ENCODE peak calls at places on chromosomes 1 and 21, in six cellular contexts. One of them, this sample, is unnamed.

GRCh38 chr1:21904725-21905520 is 32.2 kb downstream of the HSPG2 start:
- DNase-seq in fibroblast of lung: peak; percentile 50
- DNase-seq in mesenchymal stem cell: peak; percentile 88
- DNase-seq in K562: peak; percentile 93
- DNase-seq in HepG2: no peak
- DNase-seq in PC-3: peak; percentile 72
- DNase-seq in this sample: no peak

GRCh38 chr1:219459321-219460105 is 153.4 kb downstream of the ZC3H11B start:
- DNase-seq in fibroblast of lung: no peak
- DNase-seq in mesenchymal stem cell: peak; percentile 15
- DNase-seq in K562: no peak
- DNase-seq in HepG2: no peak
- DNase-seq in PC-3: no peak
- DNase-seq in this sample: no peak

GRCh38 chr1:172602706-172603105 is 56.2 kb upstream of the FASLG start:
- DNase-seq in fibroblast of lung: no peak
- DNase-seq in mesenchymal stem cell: no peak
- DNase-seq in K562: no peak
- DNase-seq in HepG2: no peak
- DNase-seq in PC-3: no peak
- DNase-seq in this sample: no peak

GRCh38 chr1:157142245-157142644 is 4.0 kb upstream of the ETV3 start:
- DNase-seq in fibroblast of lung: no peak
- DNase-seq in mesenchymal stem cell: no peak
- DNase-seq in K562: no peak
- DNase-seq in HepG2: no peak
- DNase-seq in PC-3: no peak
- DNase-seq in this sample: no peak

GRCh38 chr1:205098242-205098641 is 14.0 kb upstream of the TMEM81 start:
- DNase-seq in fibroblast of lung: no peak
- DNase-seq in mesenchymal stem cell: no peak
- DNase-seq in K562: no peak
- DNase-seq in HepG2: no peak
- DNase-seq in PC-3: no peak
- DNase-seq in this sample: no peak

GRCh38 chr1:216034506-216034905 is 388.7 kb downstream of the USH2A start:
- DNase-seq in fibroblast of lung: no peak
- DNase-seq in mesenchymal stem cell: peak; percentile 5
- DNase-seq in K562: no peak
- DNase-seq in HepG2: no peak
- DNase-seq in PC-3: peak; percentile 60
- DNase-seq in this sample: no peak

GRCh38 chr1:206021796-206022365 is 1.8 kb downstream of the CTSE start:
- DNase-seq in fibroblast of lung: no peak
- DNase-seq in mesenchymal stem cell: no peak
- DNase-seq in K562: no peak
- DNase-seq in HepG2: no peak
- DNase-seq in PC-3: peak; percentile 81
- DNase-seq in this sample: no peak

GRCh38 chr21:35400233-35400939 is 351.3 kb upstream of the RUNX1 start:
- DNase-seq in fibroblast of lung: peak; percentile 85
- DNase-seq in mesenchymal stem cell: peak; percentile 61
- DNase-seq in K562: peak; percentile 18
- DNase-seq in HepG2: peak; percentile 67
- DNase-seq in PC-3: peak; percentile 90
- DNase-seq in this sample: peak; percentile 86

GRCh38 chr21:35945089-35945671 is 115.1 kb downstream of the SETD4 start:
- DNase-seq in fibroblast of lung: no peak
- DNase-seq in mesenchymal stem cell: no peak
- DNase-seq in K562: no peak
- DNase-seq in HepG2: no peak
- DNase-seq in PC-3: no peak
- DNase-seq in this sample: no peak

GRCh38 chr1:118154220-118154619 is 30.8 kb downstream of the SPAG17 start:
- DNase-seq in fibroblast of lung: peak; percentile 15
- DNase-seq in mesenchymal stem cell: peak; percentile 2
- DNase-seq in K562: no peak
- DNase-seq in HepG2: no peak
- DNase-seq in PC-3: peak; percentile 42
- DNase-seq in this sample: no peak

GRCh38 chr1:181318022-181318857 is 165.1 kb upstream of the CACNA1E start:
- DNase-seq in fibroblast of lung: no peak
- DNase-seq in mesenchymal stem cell: no peak
- DNase-seq in K562: no peak
- DNase-seq in HepG2: no peak
- DNase-seq in PC-3: no peak
- DNase-seq in this sample: no peak

GRCh38 chr1:170075186-170075585 is 691 bp upstream of the KIFAP3 start:
- DNase-seq in fibroblast of lung: no peak
- DNase-seq in mesenchymal stem cell: no peak
- DNase-seq in K562: peak; percentile 13
- DNase-seq in HepG2: no peak
- DNase-seq in PC-3: no peak
- DNase-seq in this sample: peak; percentile 17

GRCh38 chr1:244941121-244941520 is 76.8 kb upstream of the HNRNPU start:
- DNase-seq in fibroblast of lung: no peak
- DNase-seq in mesenchymal stem cell: no peak
- DNase-seq in K562: no peak
- DNase-seq in HepG2: no peak
- DNase-seq in PC-3: no peak
- DNase-seq in this sample: peak; percentile 39

GRCh38 chr1:32931760-32932159 is 30.6 kb upstream of the TMEM54 start:
- DNase-seq in fibroblast of lung: no peak
- DNase-seq in mesenchymal stem cell: no peak
- DNase-seq in K562: no peak
- DNase-seq in HepG2: no peak
- DNase-seq in PC-3: no peak
- DNase-seq in this sample: no peak
- H3K4me2 ChIP-seq in fibroblast of lung: no peak overlapping the region
- H3K4me2 ChIP-seq in mesenchymal stem cell: no peak overlapping the region
- H3K4me2 ChIP-seq in K562: no peak overlapping the region
- H3K4me2 ChIP-seq in HepG2: no peak overlapping the region
- H3K4me2 ChIP-seq in PC-3: no peak overlapping the region
- H3K4me2 ChIP-seq in this sample: no peak overlapping the region

GRCh38 chr1:59767119-59767518 is 47.6 kb upstream of the HOOK1 start:
- DNase-seq in fibroblast of lung: no peak
- DNase-seq in mesenchymal stem cell: peak; percentile 33
- DNase-seq in K562: no peak
- DNase-seq in HepG2: peak; percentile 12
- DNase-seq in PC-3: no peak
- DNase-seq in this sample: no peak
- H2AFZ ChIP-seq in fibroblast of lung: no peak overlapping the region
- H2AFZ ChIP-seq in mesenchymal stem cell: no peak overlapping the region
- H2AFZ ChIP-seq in K562: no peak overlapping the region
- H2AFZ ChIP-seq in HepG2: no peak overlapping the region
- H2AFZ ChIP-seq in PC-3: no peak overlapping the region
- H2AFZ ChIP-seq in this sample: no peak overlapping the region

DNA sequence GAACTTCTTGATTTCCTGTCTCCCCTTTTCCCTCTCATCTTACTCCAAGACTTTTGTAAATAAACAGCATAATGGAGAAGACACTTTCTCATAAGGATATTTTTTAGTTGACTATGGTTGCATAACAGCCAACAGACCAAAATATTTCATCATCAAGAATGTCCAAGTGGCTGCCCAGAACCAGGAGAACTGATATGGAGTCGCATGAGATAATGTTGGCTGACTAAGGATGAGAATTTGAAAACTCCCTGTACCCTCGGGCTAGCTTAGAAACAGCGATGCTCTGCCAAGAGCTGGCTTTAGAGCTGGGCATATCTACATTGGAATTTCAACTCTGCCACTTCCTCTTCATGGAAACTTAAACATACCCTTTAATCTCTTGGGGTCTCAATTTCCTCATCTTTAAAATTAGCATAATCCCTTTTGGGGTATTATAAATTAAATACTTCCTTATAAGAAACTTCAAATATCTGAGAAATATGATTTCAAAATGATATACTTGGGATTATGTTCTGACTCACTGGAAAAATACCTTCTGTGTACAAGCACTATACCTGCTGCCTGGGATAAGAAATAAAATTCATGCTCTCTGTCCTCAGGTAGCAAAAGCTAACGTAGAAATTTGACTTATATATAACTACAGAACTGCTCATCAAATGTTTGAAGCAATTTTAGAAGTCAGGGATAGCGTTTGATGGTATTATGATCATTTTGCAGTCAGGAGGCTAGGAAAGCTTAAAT is 777.3 kb downstream of the LTN1 start:
- DNase-seq in fibroblast of lung: peak; percentile 63
- DNase-seq in mesenchymal stem cell: peak; percentile 35
- DNase-seq in K562: no peak
- DNase-seq in HepG2: no peak
- DNase-seq in PC-3: peak; percentile 92
- DNase-seq in this sample: no peak
- H3K27ac ChIP-seq in fibroblast of lung: no peak overlapping the region
- H3K27ac ChIP-seq in mesenchymal stem cell: no peak overlapping the region
- H3K27ac ChIP-seq in K562: no peak overlapping the region
- H3K27ac ChIP-seq in HepG2: no peak overlapping the region
- H3K27ac ChIP-seq in PC-3: peak overlapping the region; percentile 25
- H3K27ac ChIP-seq in this sample: no peak overlapping the region

GRCh38 chr1:197339092-197339836 is 71.2 kb downstream of the CRB1 start:
- DNase-seq in fibroblast of lung: no peak
- DNase-seq in mesenchymal stem cell: no peak
- DNase-seq in K562: no peak
- DNase-seq in HepG2: no peak
- DNase-seq in PC-3: no peak
- DNase-seq in this sample: no peak

GRCh38 chr1:197336571-197336970 is 68.5 kb downstream of the CRB1 start:
- DNase-seq in fibroblast of lung: no peak
- DNase-seq in mesenchymal stem cell: peak; percentile 19
- DNase-seq in K562: no peak
- DNase-seq in HepG2: no peak
- DNase-seq in PC-3: no peak
- DNase-seq in this sample: no peak

GRCh38 chr1:197343663-197344273 is 75.7 kb downstream of the CRB1 start:
- DNase-seq in fibroblast of lung: no peak
- DNase-seq in mesenchymal stem cell: no peak
- DNase-seq in K562: no peak
- DNase-seq in HepG2: no peak
- DNase-seq in PC-3: no peak
- DNase-seq in this sample: no peak

GRCh38 chr1:197341626-197342025 is 73.6 kb downstream of the CRB1 start:
- DNase-seq in fibroblast of lung: no peak
- DNase-seq in mesenchymal stem cell: no peak
- DNase-seq in K562: no peak
- DNase-seq in HepG2: no peak
- DNase-seq in PC-3: no peak
- DNase-seq in this sample: no peak

GRCh38 chr1:197342044-197342565 is 74.1 kb downstream of the CRB1 start:
- DNase-seq in fibroblast of lung: no peak
- DNase-seq in mesenchymal stem cell: no peak
- DNase-seq in K562: no peak
- DNase-seq in HepG2: no peak
- DNase-seq in PC-3: no peak
- DNase-seq in this sample: no peak
- H3K4me2 ChIP-seq in fibroblast of lung: no peak overlapping the region
- H3K4me2 ChIP-seq in mesenchymal stem cell: no peak overlapping the region
- H3K4me2 ChIP-seq in K562: no peak overlapping the region
- H3K4me2 ChIP-seq in HepG2: no peak overlapping the region
- H3K4me2 ChIP-seq in PC-3: no peak overlapping the region
- H3K4me2 ChIP-seq in this sample: no peak overlapping the region

This sample was measured in OCI-LY7.